ENCODE peak calls at places on chromosomes 4 and X, in eight cellular contexts. A is astrocyte of the spinal cord, P is suprapubic skin, T is H9, L is body of pancreas, S is AG10803, B is AG09309, H is OCI-LY7. E is an unnamed sample.

GRCh38 chr4:12956026-12956425 is 528.1 kb downstream of the RAB28 start:
- DNase-seq in A (no peak), P (no peak), T (no peak), L (no peak), S (no peak), B (no peak), H (no peak), E (no peak)

GRCh38 chr4:177005801-177006230 is 213.1 kb upstream of the VEGFC start:
- DNase-seq in A (peak), P (no peak), T (no peak), L (no peak), S (peak), B (peak), H (no peak), E (no peak)

GRCh38 chrX:40152173-40152705 is 54.5 kb upstream of the BCOR start:
- DNase-seq in A (no peak), P (no peak), T (peak), L (no peak), S (no peak), B (no peak), H (peak), E (no peak)

GRCh38 chr4:173191623-173192041 is 23.0 kb downstream of the GALNT7 start:
- DNase-seq in A (peak), P (no peak), T (no peak), L (no peak), S (no peak), B (no peak), H (no peak), E (no peak)

GRCh38 chrX:109658391-109658790 is 33.4 kb upstream of the KCNE5 start:
- DNase-seq in A (no peak), P (no peak), T (no peak), L (no peak), S (no peak), B (no peak), H (no peak), E (no peak)

GRCh38 chrX:20144491-20144890 is 2.9 kb upstream of the EIF1AX start:
- DNase-seq in A (peak), P (no peak), T (no peak), L (no peak), S (peak), B (no peak), H (peak), E (no peak)

GRCh38 chrX:6679550-6679949 is 144.6 kb upstream of the VCX3A start:
- DNase-seq in A (no peak), P (no peak), T (no peak), L (no peak), S (no peak), B (no peak), H (no peak), E (no peak)

GRCh38 chrX:4239650-4240540 is 526.4 kb upstream of the PRKX start:
- DNase-seq in A (no peak), P (no peak), T (no peak), L (no peak), S (no peak), B (no peak), H (peak), E (no peak)

GRCh38 chrX:136629084-136629750 is 18.7 kb upstream of the CD40LG start:
- DNase-seq in A (no peak), P (no peak), T (no peak), L (no peak), S (no peak), B (no peak), H (no peak), E (no peak)

GRCh38 chr4:90689739-90690138 is 562.5 kb downstream of the CCSER1 start:
- DNase-seq in A (no peak), P (no peak), T (no peak), L (no peak), S (no peak), B (no peak), H (no peak), E (no peak)

GRCh38 chrX:149455934-149456333 is 49.2 kb downstream of the IDS start:
- DNase-seq in A (no peak), P (no peak), T (no peak), L (no peak), S (no peak), B (no peak), H (no peak), E (no peak)

GRCh38 chrX:39361736-39362135 is 560.5 kb downstream of the MID1IP1 start:
- DNase-seq in A (no peak), P (no peak), T (no peak), L (no peak), S (no peak), B (no peak), H (no peak), E (no peak)

GRCh38 chr4:189547537-189547936 is 393.1 kb upstream of the FRG1 start:
- DNase-seq in A (no peak), P (no peak), T (no peak), L (no peak), S (no peak), B (no peak), H (no peak), E (peak)

GRCh38 chr4:178205826-178206225 is 763.6 kb upstream of the AGA start:
- DNase-seq in A (no peak), P (no peak), T (no peak), L (no peak), S (no peak), B (no peak), H (no peak), E (no peak)

GRCh38 chrX:37701588-37701987 is 16.0 kb downstream of the XK start:
- DNase-seq in A (no peak), P (no peak), T (peak), L (no peak), S (no peak), B (no peak), H (no peak), E (no peak)

GRCh38 chrX:110667706-110668105 is 127.9 kb downstream of the CHRDL1 start:
- DNase-seq in A (no peak), P (no peak), T (peak), L (no peak), S (no peak), B (no peak), H (no peak), E (no peak)

GRCh38 chr4:112167790-112168189 is 22.5 kb downstream of the FAM241A start:
- DNase-seq in A (no peak), P (no peak), T (no peak), L (no peak), S (no peak), B (no peak), H (peak), E (no peak)

GRCh38 chr4:184448828-184449227 is 25.5 kb downstream of the IRF2 start:
- DNase-seq in A (peak), P (no peak), T (no peak), L (peak), S (peak), B (peak), H (no peak), E (peak)

GRCh38 chr4:112377701-112378620 is 80.8 kb downstream of the ALPK1 start:
- DNase-seq in A (no peak), P (no peak), T (no peak), L (no peak), S (no peak), B (no peak), H (no peak), E (no peak)

GRCh38 chr4:132982151-132982550 is 166.9 kb upstream of the PCDH10 start:
- DNase-seq in A (peak), P (no peak), T (no peak), L (no peak), S (no peak), B (no peak), H (no peak), E (no peak)

GRCh38 chr4:15007201-15007600 is 4.9 kb downstream of the CPEB2 start:
- DNase-seq in A (no peak), P (no peak), T (no peak), L (no peak), S (no peak), B (no peak), H (no peak), E (no peak)

GRCh38 chrX:122517781-122518180 is 666.3 kb upstream of the GRIA3 start:
- DNase-seq in A (peak), P (no peak), T (no peak), L (no peak), S (peak), B (no peak), H (no peak), E (no peak)

GRCh38 chr4:87469390-87469789 is 47.0 kb downstream of the NUDT9 start:
- DNase-seq in A (no peak), P (no peak), T (no peak), L (no peak), S (no peak), B (no peak), H (no peak), E (no peak)

GRCh38 chrX:154649864-154650510 is 3.4 kb downstream of the CTAG2 start:
- DNase-seq in A (no peak), P (no peak), T (no peak), L (no peak), S (no peak), B (no peak), H (no peak), E (no peak)

GRCh38 chr4:24794916-24795665 is at the start of gene SOD3:
- DNase-seq in A (peak), P (peak), T (peak), L (peak), S (peak), B (peak), H (no peak), E (peak)

GRCh38 chr4:169179609-169180526 is 90.9 kb downstream of the SH3RF1 start:
- DNase-seq in A (peak), P (no peak), T (no peak), L (no peak), S (peak), B (no peak), H (no peak), E (no peak)

GRCh38 chr4:164943192-164943591 is 34.3 kb downstream of the TRIM61 start:
- DNase-seq in A (no peak), P (no peak), T (no peak), L (no peak), S (no peak), B (no peak), H (no peak), E (no peak)

GRCh38 chr4:2648159-2648814 is 107.8 kb downstream of the TNIP2 start:
- DNase-seq in A (no peak), P (peak), T (no peak), L (no peak), S (no peak), B (no peak), H (no peak), E (no peak)

GRCh38 chr4:111854494-111855087 is 290.7 kb upstream of the FAM241A start:
- DNase-seq in A (peak), P (no peak), T (no peak), L (peak), S (peak), B (peak), H (peak), E (no peak)

DNA sequence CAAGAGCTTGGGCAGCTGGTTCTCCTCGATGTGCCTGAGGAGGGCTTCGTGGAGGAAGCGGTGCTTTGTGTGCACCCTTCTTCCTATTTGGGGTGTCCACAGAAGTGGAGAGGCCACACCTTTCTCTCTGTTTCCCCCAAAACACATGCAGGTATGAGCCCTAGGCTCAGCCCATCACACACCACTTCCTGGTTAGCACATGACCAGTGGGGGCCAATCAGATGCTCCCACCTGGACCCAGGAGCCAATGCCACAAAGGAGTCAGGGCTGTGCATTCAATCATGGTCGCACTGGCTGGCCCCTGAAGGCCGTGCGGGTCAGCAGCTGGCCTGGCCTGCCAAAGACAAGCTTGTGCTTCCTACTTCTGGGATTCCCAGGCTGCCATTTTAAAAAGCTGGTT is 51.4 kb downstream of the PPP2R2C start:
- DNase-seq in A (no peak), P (no peak), T (no peak), L (no peak), S (no peak), B (no peak), H (no peak), E (no peak)
- TF ChIP-seq CTCF in A (no peak), P (no peak), T (no peak), L (no peak), S (no peak), B (no peak), H (no peak), E (no peak)

DNA sequence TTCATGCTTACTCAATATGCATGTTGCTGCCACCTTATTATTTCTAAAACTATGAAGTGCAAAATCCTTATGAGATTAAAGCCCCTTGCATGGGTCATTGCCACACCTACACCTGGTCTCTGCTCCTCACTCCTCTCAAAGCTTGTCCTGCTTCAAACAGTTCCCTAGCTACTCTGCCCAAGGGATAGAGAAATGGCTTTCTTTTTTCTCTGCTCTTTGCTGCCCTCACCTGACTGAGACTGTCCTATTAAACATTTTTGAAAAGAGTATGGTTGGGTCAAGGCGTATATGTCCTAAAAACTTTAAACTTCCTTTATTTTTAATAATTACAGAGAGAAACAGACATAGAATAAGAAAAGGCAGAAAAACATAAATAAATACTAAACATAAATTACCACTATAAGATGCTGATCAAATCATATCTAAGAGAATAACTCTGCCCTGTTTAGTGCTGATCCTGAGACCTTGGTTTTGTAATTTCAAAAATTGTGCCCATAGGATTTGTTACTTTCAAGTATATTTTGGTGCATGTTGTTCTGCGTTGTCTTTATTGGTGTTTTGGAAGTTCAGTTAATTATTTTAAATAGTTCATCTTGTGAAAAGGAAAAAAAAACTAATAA is 704.9 kb upstream of the PABPC4L start:
- DNase-seq in A (peak), P (no peak), T (peak), L (no peak), S (no peak), B (no peak), H (no peak), E (no peak)
- TF ChIP-seq CTCF in A (peak), P (no peak), T (peak), L (no peak), S (no peak), B (no peak), H (peak), E (no peak)

DNA sequence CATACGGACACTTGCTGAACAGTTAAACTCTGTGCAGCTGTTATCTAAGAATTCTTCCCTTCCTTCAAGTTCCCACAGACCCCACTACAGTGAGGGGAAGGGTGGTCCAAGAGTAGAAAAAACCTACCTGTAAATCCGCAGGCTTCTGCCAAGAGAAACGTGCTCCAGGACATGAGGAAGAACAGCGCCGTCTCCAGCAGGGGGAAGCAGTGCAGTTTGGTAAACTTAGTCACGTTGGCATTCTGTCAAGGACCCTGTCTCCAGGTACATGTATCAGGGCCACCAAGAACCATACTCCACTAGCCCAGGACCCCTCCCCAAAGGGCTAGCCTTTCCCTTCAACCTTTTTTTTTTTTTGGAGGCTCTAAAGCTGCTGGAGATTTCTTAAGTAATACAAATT is 79.9 kb downstream of the CHST7 start:
- DNase-seq in A (no peak), P (no peak), T (peak), L (no peak), S (no peak), B (no peak), H (peak), E (no peak)
- TF ChIP-seq CTCF in A (peak), P (no peak), T (peak), L (no peak), S (peak), B (peak), H (peak), E (no peak)

DNA sequence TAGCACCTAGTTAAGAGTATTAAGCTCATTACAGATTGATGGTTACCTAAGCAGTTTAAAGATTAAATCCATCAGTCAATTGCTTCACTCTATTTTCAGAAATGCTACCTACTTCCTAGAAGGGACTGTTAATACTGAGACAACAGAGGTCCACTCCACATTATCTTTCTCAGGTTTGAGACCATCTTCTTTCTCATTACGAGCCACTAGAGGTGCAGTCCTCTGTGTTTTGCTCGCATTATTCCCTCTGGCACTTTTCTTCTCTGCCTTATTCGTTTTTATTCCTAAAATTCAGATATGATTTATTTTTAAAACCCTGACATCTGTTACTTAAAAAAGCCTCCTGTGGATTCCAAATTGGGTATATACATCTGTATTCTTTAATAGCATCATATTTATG is 459.1 kb downstream of the FSTL5 start:
- DNase-seq in A (no peak), P (no peak), T (no peak), L (no peak), S (no peak), B (no peak), H (no peak), E (no peak)
- TF ChIP-seq CTCF in A (no peak), P (no peak), T (peak), L (no peak), S (no peak), B (no peak), H (no peak), E (no peak)

GRCh38 chrX:26914232-26914631 is 548.9 kb downstream of the PPP4R3C start:
- DNase-seq in A (no peak), P (no peak), T (no peak), L (no peak), S (no peak), B (no peak), H (no peak), E (no peak)

GRCh38 chrX:26922278-26922677 is 540.9 kb downstream of the PPP4R3C start:
- DNase-seq in A (peak), P (no peak), T (no peak), L (no peak), S (no peak), B (no peak), H (no peak), E (no peak)

GRCh38 chrX:26915064-26915463 is 548.1 kb downstream of the PPP4R3C start:
- DNase-seq in A (no peak), P (no peak), T (no peak), L (no peak), S (no peak), B (no peak), H (no peak), E (no peak)

DNA sequence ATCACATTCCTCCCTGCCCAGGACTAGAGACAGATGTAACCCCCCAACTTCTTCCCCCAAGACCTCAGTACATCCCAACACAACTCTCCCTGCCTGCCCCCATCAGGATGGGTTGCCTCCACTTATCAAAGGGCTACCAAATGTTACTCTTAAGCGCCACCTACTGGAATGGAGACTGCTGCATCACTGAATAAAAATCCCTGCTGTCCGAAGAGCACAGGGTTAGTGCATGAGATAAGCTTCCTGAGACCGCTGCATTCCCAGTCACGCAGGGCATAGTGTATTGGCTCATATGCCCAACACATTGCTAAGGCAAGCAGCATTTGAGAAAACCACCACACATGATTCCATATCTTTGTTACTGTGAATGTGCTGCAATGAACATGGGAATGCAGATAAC is 544.5 kb downstream of the PPP4R3C start:
- DNase-seq in A (no peak), P (no peak), T (peak), L (peak), S (no peak), B (no peak), H (peak), E (no peak)
- TF ChIP-seq CTCF in A (peak), P (no peak), T (peak), L (peak), S (no peak), B (no peak), H (peak), E (no peak)

DNA sequence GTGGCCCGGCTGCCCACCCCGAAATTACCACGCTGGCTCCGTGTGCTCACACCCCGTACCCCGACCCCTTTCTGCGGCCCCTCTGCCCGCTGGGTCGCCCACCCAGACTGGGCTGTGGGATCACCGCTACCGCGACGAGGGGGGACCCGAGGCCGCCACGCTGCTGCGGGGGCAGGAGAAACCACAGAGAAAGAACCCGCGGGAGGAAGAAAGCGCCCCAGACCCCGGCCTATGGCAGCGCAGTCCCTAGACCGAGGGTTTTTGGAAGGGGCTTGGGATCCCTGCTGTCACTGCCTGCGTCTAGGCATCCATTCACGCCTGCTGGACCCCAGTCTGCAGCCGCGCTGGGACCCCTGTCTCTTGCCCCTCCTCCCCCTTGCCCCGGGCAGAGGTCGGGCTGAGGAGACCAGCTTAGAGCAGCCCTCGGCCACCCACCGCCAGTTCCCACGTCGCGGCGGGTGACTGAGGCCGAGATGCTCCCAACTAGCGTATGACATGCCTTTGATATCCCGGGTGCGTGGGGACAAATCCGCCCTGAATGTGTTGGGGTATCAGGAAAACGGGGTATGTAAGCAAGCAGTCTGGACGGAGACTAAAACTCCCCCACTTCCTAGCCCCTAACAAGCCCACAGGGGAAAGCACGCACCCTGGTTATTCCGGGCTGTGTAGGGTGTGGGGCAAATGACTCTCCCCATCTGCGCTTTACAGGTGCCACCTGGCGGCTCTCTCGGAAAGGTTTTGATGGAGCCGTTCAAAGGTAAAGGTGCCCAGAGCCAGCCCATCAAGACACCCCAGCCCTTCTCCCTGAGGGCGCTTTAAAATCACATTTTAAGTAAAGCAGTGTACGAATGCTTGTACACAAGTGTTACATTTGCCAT is 867 bp upstream of the INPP4B start:
- DNase-seq in A (peak), P (no peak), T (peak), L (peak), S (no peak), B (no peak), H (peak), E (peak)
- TF ChIP-seq CTCF in A (peak), P (peak), T (peak), L (peak), S (no peak), B (peak), H (peak), E (no peak)